ENCODE peak calls at places on chromosomes 12 and 14, in ten cellular contexts. N is WTC11, T is GM06990, W is body of pancreas, V is foreskin fibroblast, M is mesothelial cell of epicardium, K is MCF 10A, A is mammary epithelial cell, H is lower lobe of right lung, D is GM20000. Q is an unnamed sample.

GRCh38 chr12:127373572-127373971 is 893.4 kb upstream of the TMEM132C start:
- DNase-seq in A (no peak), M (no peak), K (no peak), W (no peak), V (no peak), H (no peak), N (no peak), D (no peak), T (no peak), Q (no peak)

GRCh38 chr12:93348568-93349435 is 28.9 kb upstream of the NUDT4 start:
- DNase-seq in A (no peak), K (no peak), N (no peak), W (no peak), D (no peak), T (no peak), H (no peak), V (no peak), M (no peak), Q (no peak)

GRCh38 chr14:62462996-62463395 is 582.3 kb downstream of the KCNH5 start:
- DNase-seq in N (no peak), M (no peak), T (no peak), W (no peak), K (peak; percentile 9), A (peak; percentile 39), H (no peak), V (no peak), D (no peak), Q (no peak)

GRCh38 chr14:70188608-70189540 is at the start of gene SLC8A3:
- DNase-seq in D (peak; percentile 86), W (peak; percentile 33), M (peak; percentile 28), V (peak; percentile 72), H (no peak), T (peak; percentile 75), N (peak; percentile 59), A (peak; percentile 57), K (no peak), Q (no peak)

GRCh38 chr12:124917135-124917840 is 2.8 kb upstream of the UBC start:
- DNase-seq in D (peak; percentile 76), M (peak; percentile 87), T (peak; percentile 95), H (peak; percentile 98), A (peak; percentile 100), K (peak; percentile 100), W (peak; percentile 99), N (peak; percentile 95), V (peak; percentile 100), Q (peak; percentile 98)

GRCh38 chr14:61925732-61926445 is 163.7 kb downstream of the SNAPC1 start:
- DNase-seq in K (peak; percentile 6), W (no peak), T (no peak), V (peak; percentile 46), M (no peak), H (no peak), A (no peak), N (no peak), D (no peak), Q (no peak)

GRCh38 chr12:100504820-100505219 is 31.2 kb downstream of the NR1H4 start:
- DNase-seq in H (no peak), V (no peak), N (no peak), T (no peak), A (no peak), W (peak; percentile 70), M (no peak), K (no peak), D (no peak), Q (no peak)

GRCh38 chr12:93441111-93441616 is 583 bp downstream of the UBE2N start:
- DNase-seq in D (peak; percentile 48), H (peak; percentile 73), T (peak; percentile 59), M (no peak), W (peak; percentile 16), K (peak; percentile 30), V (peak; percentile 54), A (no peak), N (peak; percentile 37), Q (no peak)

GRCh38 chr14:51901475-51902024 is 41.1 kb downstream of the GNG2 start:
- DNase-seq in T (no peak), M (no peak), V (no peak), N (no peak), K (no peak), W (no peak), H (no peak), A (no peak), D (no peak), Q (no peak)

GRCh38 chr12:100020370-100020769 is 35.6 kb upstream of the ANKS1B start:
- DNase-seq in A (peak; percentile 4), V (peak; percentile 38), K (no peak), N (no peak), T (no peak), D (no peak), W (no peak), H (no peak), M (no peak), Q (no peak)

GRCh38 chr12:62720661-62721330 is 214.2 kb downstream of the PPM1H start:
- DNase-seq in M (no peak), A (no peak), N (no peak), T (no peak), K (no peak), D (no peak), V (peak; percentile 89), H (no peak), W (no peak), Q (no peak)

GRCh38 chr12:2960432-2960956 is 1.3 kb downstream of the TEAD4 start:
- DNase-seq in K (peak; percentile 40), N (no peak), W (no peak), H (no peak), V (peak; percentile 62), A (peak; percentile 45), T (no peak), M (no peak), D (peak; percentile 52), Q (no peak)

GRCh38 chr14:36824854-36825253 is 163.2 kb downstream of the PAX9 start:
- DNase-seq in K (no peak), V (no peak), D (no peak), H (no peak), M (no peak), N (no peak), T (no peak), A (no peak), W (no peak), Q (no peak)

GRCh38 chr14:23114669-23115491 is 4.2 kb downstream of the CEBPE start:
- DNase-seq in D (no peak), H (peak; percentile 71), T (no peak), N (no peak), K (peak; percentile 87), V (peak; percentile 98), W (peak; percentile 29), A (peak; percentile 96), M (no peak), Q (no peak)

GRCh38 chr12:24285413-24285812 is 335.9 kb upstream of the SOX5 start:
- DNase-seq in A (no peak), T (no peak), W (no peak), D (no peak), N (no peak), V (no peak), H (no peak), M (no peak), K (no peak), Q (no peak)

GRCh38 chr14:58027904-58028303 is 124.1 kb downstream of the ARMH4 start:
- DNase-seq in T (no peak), N (no peak), K (no peak), A (no peak), D (no peak), W (no peak), M (no peak), V (no peak), H (no peak), Q (no peak)

GRCh38 chr14:95498622-95499353 is 17.7 kb downstream of the SYNE3 start:
- DNase-seq in D (no peak), K (no peak), W (no peak), H (no peak), N (no peak), A (no peak), M (no peak), V (peak; percentile 82), T (no peak), Q (no peak)

GRCh38 chr14:24843999-24844398 is 205.9 kb downstream of the STXBP6 start:
- DNase-seq in W (no peak), A (no peak), H (no peak), M (no peak), T (no peak), K (no peak), N (no peak), D (no peak), V (no peak), Q (no peak)
- TF ChIP-seq CTCF in W (no peak), A (no peak), H (no peak), M (no peak), T (no peak), K (no peak), N (no peak), D (no peak), V (no peak), Q (no peak)

DNA sequence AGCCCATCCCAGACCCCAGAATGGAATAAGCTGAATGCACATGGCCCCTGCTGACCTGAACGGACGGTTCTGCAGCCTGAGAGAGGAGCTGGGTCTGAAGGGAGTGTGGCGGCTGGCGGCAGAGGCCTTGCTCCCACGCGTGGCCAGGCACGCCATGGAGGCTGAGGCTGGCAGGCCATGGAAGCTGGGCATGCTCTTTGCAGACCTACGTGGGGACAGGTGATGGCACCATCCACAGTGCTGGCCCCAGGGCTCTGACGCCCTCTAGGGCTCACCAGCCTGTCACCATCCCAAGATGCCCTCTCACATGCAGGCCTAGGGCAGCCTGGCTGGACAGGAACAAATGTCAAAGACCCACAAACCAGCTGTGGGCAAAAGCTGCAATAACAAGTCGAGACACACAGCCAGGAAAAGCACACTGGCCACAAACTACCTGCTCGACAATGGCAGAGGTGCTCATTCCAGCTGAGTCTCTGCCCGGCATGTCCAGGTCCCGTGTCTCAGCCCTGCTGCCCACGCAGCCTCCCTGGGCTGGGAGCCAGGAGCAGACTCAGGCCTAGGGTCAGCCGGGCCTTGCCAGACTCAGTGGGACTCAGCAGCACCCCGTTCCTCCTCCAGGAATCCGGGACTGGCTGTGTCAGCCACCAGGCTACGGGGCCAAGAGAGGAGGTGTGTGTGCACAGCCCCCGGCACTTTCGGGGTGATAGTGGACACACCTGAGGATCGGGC is 19.7 kb downstream of the BTBD6 start:
- DNase-seq in A (peak; percentile 15), T (no peak), K (no peak), W (no peak), N (no peak), M (no peak), H (no peak), V (no peak), D (no peak), Q (no peak)
- TF ChIP-seq CTCF in A (no peak), T (peak; percentile 16), K (no peak), W (no peak), N (no peak), M (no peak), H (no peak), V (no peak), D (no peak), Q (no peak)

GRCh38 chr14:22047105-22047504 is 373.5 kb upstream of the OR4E1 start:
- DNase-seq in D (peak; percentile 34), A (peak; percentile 45), W (no peak), T (no peak), K (peak; percentile 41), H (no peak), V (no peak), N (no peak), M (no peak), Q (no peak)
- TF ChIP-seq CTCF in D (peak; percentile 11), A (peak; percentile 32), W (no peak), T (peak; percentile 65), K (peak; percentile 33), H (peak; percentile 24), V (no peak), N (no peak), M (no peak), Q (peak; percentile 36)

GRCh38 chr14:43481864-43482263 is 1025.2 kb downstream of the FSCB start:
- DNase-seq in N (no peak), D (no peak), H (no peak), V (no peak), W (no peak), A (no peak), T (no peak), M (no peak), K (no peak), Q (no peak)
- TF ChIP-seq CTCF in N (no peak), D (no peak), H (no peak), V (no peak), W (no peak), A (no peak), T (no peak), M (no peak), K (no peak), Q (no peak)

Q was measured in chondrocyte.